ENCODE peak calls at places on chromosomes 12 and 14, in six cellular contexts. D, O, M, H, I and C are unnamed samples.

GRCh38 chr12:108592033-108592909 is 5.6 kb downstream of the TMEM119 start:
- DNase-seq in H (no peak), I (no peak), D (no peak), M (no peak), O (no peak), C (no peak)

GRCh38 chr12:41663487-41664258 is 475.6 kb downstream of the PDZRN4 start:
- DNase-seq in D (peak; percentile 80), I (no peak), O (peak; percentile 27), M (no peak), H (peak; percentile 12), C (no peak)

GRCh38 chr12:108911915-108912314 is 32.0 kb downstream of the DAO start:
- DNase-seq in I (no peak), H (no peak), M (no peak), O (no peak), D (no peak), C (no peak)

GRCh38 chr12:113390064-113391043 is 13.3 kb downstream of the SDS start:
- DNase-seq in D (no peak), H (no peak), I (no peak), O (no peak), M (no peak), C (no peak)

GRCh38 chr14:81062380-81062779 is 107.0 kb downstream of the TSHR start:
- DNase-seq in M (no peak), D (no peak), I (no peak), O (no peak), H (no peak), C (no peak)

GRCh38 chr14:80850197-80850814 is 91.2 kb downstream of the CEP128 start:
- DNase-seq in M (no peak), I (no peak), H (peak; percentile 41), O (peak; percentile 27), D (peak; percentile 54), C (no peak)

GRCh38 chr12:3770891-3771290 is 18.0 kb upstream of the CRACR2A start:
- DNase-seq in D (no peak), M (no peak), O (peak; percentile 85), H (no peak), I (no peak), C (no peak)

GRCh38 chr12:109336593-109336992 is 11.1 kb upstream of the MYO1H start:
- DNase-seq in I (no peak), O (no peak), D (no peak), H (no peak), M (no peak), C (no peak)

GRCh38 chr12:119512772-119513497 is 80.6 kb upstream of the TMEM233 start:
- DNase-seq in M (no peak), I (no peak), D (peak; percentile 79), H (peak; percentile 2), O (no peak), C (no peak)

GRCh38 chr14:99325016-99325415 is 53.0 kb upstream of the BCL11B start:
- DNase-seq in M (no peak), D (no peak), H (no peak), O (no peak), I (no peak), C (no peak)

GRCh38 chr14:89624500-89625156 is 207.6 kb upstream of the FOXN3 start:
- DNase-seq in O (no peak), M (no peak), I (no peak), H (no peak), D (no peak), C (no peak)

GRCh38 chr12:118357327-118358007 is 15.2 kb downstream of the TAOK3 start:
- DNase-seq in M (no peak), D (no peak), H (peak; percentile 80), I (peak; percentile 22), O (peak; percentile 48), C (no peak)

GRCh38 chr14:54207991-54208520 is 188.8 kb upstream of the CDKN3 start:
- DNase-seq in O (no peak), M (no peak), I (no peak), H (no peak), D (no peak), C (no peak)

GRCh38 chr12:62730649-62731377 is 204.1 kb downstream of the PPM1H start:
- DNase-seq in I (no peak), D (no peak), O (peak; percentile 27), M (no peak), H (no peak), C (no peak)

GRCh38 chr14:95946867-95947266 is 70.2 kb downstream of the TUNAR start:
- DNase-seq in I (no peak), O (no peak), M (no peak), D (peak; percentile 59), H (no peak), C (no peak)

GRCh38 chr12:124761876-124762275 is 101.8 kb downstream of the SCARB1 start:
- DNase-seq in I (no peak), H (no peak), M (peak; percentile 50), D (no peak), O (no peak), C (no peak)
- H3K4me1 ChIP-seq in I (peaks cover 23% of the 10 kb centered on the region), H (no peaks in the 10 kb centered on the region), M (peaks cover 60% of the 10 kb centered on the region), D (peaks cover 4% of the 10 kb centered on the region), O (no peaks in the 10 kb centered on the region), C (peaks cover 26% of the 10 kb centered on the region)

GRCh38 chr14:103542545-103543088 is 13.6 kb downstream of the TRMT61A start:
- DNase-seq in O (no peak), D (peak; percentile 94), M (peak; percentile 71), I (peak; percentile 51), H (no peak), C (no peak)

GRCh38 chr14:103543140-103543539 is 14.1 kb downstream of the TRMT61A start:
- DNase-seq in D (no peak), I (no peak), H (no peak), O (no peak), M (no peak), C (no peak)

GRCh38 chr14:103544627-103545218 is 15.7 kb downstream of the TRMT61A start:
- DNase-seq in H (no peak), I (no peak), D (no peak), M (no peak), O (no peak), C (no peak)

GRCh38 chr14:103545219-103545914 is 16.4 kb downstream of the TRMT61A start:
- DNase-seq in H (no peak), D (no peak), O (no peak), I (no peak), M (peak; percentile 14), C (no peak)

DNA sequence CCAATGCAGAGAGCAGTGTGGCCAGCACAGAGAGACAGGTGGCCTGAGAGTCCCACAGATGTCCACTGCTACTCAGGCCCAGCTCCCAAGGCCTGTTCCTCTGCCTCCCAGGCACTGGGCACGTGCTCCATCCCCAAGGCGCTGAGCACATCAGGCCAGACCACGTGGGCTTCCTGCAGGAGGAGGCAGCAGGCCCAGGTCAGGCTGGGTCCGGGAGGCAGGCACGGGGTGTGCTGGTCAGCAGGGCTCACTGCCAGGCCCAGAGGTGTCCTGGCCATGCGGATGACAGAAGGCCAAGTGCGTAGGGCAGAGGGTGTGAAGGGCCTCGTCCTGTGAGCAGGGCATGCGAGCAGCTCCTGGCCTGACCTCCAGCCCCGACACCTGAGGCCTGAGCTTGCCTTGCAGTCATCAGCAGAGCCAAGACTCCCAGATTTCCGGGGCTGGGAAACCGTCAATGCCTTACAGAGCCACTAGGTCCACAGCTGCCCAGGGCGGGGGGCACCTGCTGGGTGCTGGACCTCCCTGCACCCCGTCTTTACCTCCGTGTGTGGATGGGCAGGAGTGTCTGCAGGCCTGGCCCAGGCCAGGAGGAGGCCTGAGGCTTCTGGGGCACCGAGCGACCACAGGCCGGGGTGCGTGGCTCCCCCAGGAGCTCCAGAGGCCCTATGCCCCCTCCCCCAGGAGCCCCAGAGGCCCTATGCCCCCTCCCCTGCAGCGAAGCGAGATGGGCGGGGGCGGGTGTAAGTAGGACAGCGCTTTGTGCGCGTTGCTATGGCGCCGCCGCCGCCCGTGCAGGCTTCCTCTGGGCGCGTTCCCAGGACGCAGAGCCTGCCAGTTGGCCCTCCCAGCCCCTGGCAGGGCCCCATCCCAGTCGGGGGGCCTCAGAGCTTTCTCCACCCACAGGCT is 15.0 kb downstream of the TRMT61A start:
- DNase-seq in O (no peak), H (no peak), M (peak; percentile 56), I (no peak), D (peak; percentile 44), C (no peak)
- H3K4me1 ChIP-seq in O (peaks cover 10% of the 10 kb centered on the region), H (no peaks in the 10 kb centered on the region), M (peaks cover 73% of the 10 kb centered on the region), I (peaks cover 36% of the 10 kb centered on the region), D (peaks cover 18% of the 10 kb centered on the region), C (peaks cover 49% of the 10 kb centered on the region)

DNA sequence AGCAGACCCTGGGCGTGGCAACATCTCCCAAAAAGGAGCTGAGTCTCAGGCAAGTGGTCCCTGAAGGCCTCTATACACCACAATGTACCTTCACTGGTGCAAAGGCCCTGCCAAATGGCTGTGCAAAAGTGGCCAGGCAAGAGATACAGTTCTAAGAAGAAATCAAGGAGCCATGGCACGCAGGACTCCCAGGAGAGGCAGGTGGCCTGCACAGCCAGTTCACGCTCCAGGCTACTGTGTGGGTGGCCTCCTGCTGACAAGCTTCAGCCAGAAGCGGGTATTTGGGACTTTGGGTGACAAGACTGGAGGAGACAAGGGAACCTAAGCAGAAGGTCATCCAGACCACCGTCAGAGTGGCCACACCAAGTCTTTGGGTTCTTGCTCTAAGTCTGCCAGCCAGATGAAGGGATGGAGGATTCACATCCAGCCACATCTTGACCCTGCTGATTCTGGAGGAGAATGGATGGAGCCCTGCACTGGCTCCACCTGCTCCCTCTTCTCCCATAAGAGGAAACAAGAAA is 20.5 kb upstream of the ZFP36L1 start:
- DNase-seq in H (no peak), O (no peak), D (no peak), M (no peak), I (no peak), C (no peak)
- H3K4me1 ChIP-seq in H (peaks cover 67% of the 10 kb centered on the region), O (peaks cover 10% of the 10 kb centered on the region), D (peaks cover 50% of the 10 kb centered on the region), M (peaks cover 49% of the 10 kb centered on the region), I (peaks cover 70% of the 10 kb centered on the region), C (peaks cover 58% of the 10 kb centered on the region)

DNA sequence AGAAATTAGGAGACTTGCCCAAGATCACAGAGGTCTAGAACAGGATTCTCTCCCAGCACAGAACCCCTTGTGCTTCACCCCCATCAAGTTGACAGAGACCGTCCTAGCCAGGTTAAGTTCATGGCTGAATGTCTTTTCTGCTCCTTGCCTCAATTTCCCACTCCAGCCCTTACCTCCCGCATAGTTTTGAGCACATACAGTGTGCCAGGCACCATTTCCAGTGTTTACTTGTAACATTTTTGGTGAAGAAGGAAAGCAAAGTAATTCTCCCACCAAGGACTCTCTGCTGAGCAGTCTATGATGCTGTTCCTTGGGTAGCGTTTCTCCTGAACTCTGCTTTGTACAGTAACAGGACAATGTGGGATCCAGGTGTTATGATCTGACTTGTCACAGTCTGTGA is 1.2 kb downstream of the ABHD4 start:
- DNase-seq in I (no peak), H (no peak), M (no peak), D (no peak), O (no peak), C (no peak)
- H3K4me1 ChIP-seq in I (peaks cover 21% of the 10 kb centered on the region), H (peaks cover 48% of the 10 kb centered on the region), M (peaks cover 30% of the 10 kb centered on the region), D (peaks cover 22% of the 10 kb centered on the region), O (peaks cover 15% of the 10 kb centered on the region), C (peaks cover 13% of the 10 kb centered on the region)